ENCODE peak calls at places on chromosomes 16 and 17, in eight cellular contexts. One of them, this sample, is unnamed.

GRCh38 chr16:85888405-85889331 is 10.3 kb upstream of the IRF8 start:
- DNase-seq in DMS153: no peak
- DNase-seq in globus pallidus: no peak
- DNase-seq in retina: no peak
- DNase-seq in stimulated activated CD4-positive, alpha-beta T cell treated with anti-CD3 and anti-CD28 coated beads, Interleukin-2, amount 100 ng/mL, for 24 hours: no peak
- DNase-seq in ELR: peak
- DNase-seq in anterior cingulate cortex: no peak
- DNase-seq in neural progenitor cell: no peak
- DNase-seq in this sample: peak

GRCh38 chr17:68777856-68778694 is 176.9 kb upstream of the FAM20A start:
- DNase-seq in DMS153: peak
- DNase-seq in globus pallidus: no peak
- DNase-seq in retina: no peak
- DNase-seq in stimulated activated CD4-positive, alpha-beta T cell treated with anti-CD3 and anti-CD28 coated beads, Interleukin-2, amount 100 ng/mL, for 24 hours: no peak
- DNase-seq in ELR: no peak
- DNase-seq in anterior cingulate cortex: no peak
- DNase-seq in neural progenitor cell: no peak
- DNase-seq in this sample: no peak

GRCh38 chr16:51753382-51753781 is 602.3 kb upstream of the SALL1 start:
- DNase-seq in DMS153: no peak
- DNase-seq in globus pallidus: no peak
- DNase-seq in retina: peak
- DNase-seq in stimulated activated CD4-positive, alpha-beta T cell treated with anti-CD3 and anti-CD28 coated beads, Interleukin-2, amount 100 ng/mL, for 24 hours: no peak
- DNase-seq in ELR: no peak
- DNase-seq in anterior cingulate cortex: no peak
- DNase-seq in neural progenitor cell: no peak
- DNase-seq in this sample: no peak

GRCh38 chr16:73329363-73330306 is 281.7 kb upstream of the ZFHX3 start:
- DNase-seq in DMS153: peak
- DNase-seq in globus pallidus: peak
- DNase-seq in retina: peak
- DNase-seq in stimulated activated CD4-positive, alpha-beta T cell treated with anti-CD3 and anti-CD28 coated beads, Interleukin-2, amount 100 ng/mL, for 24 hours: no peak
- DNase-seq in ELR: no peak
- DNase-seq in anterior cingulate cortex: peak
- DNase-seq in neural progenitor cell: peak
- DNase-seq in this sample: no peak

GRCh38 chr17:1193300-1193699 is 13.5 kb upstream of the ABR start:
- DNase-seq in DMS153: no peak
- DNase-seq in globus pallidus: no peak
- DNase-seq in retina: no peak
- DNase-seq in stimulated activated CD4-positive, alpha-beta T cell treated with anti-CD3 and anti-CD28 coated beads, Interleukin-2, amount 100 ng/mL, for 24 hours: no peak
- DNase-seq in ELR: no peak
- DNase-seq in anterior cingulate cortex: no peak
- DNase-seq in neural progenitor cell: no peak
- DNase-seq in this sample: no peak

GRCh38 chr16:23908790-23909189 is 73.0 kb downstream of the PRKCB start:
- DNase-seq in DMS153: peak
- DNase-seq in globus pallidus: no peak
- DNase-seq in retina: no peak
- DNase-seq in stimulated activated CD4-positive, alpha-beta T cell treated with anti-CD3 and anti-CD28 coated beads, Interleukin-2, amount 100 ng/mL, for 24 hours: no peak
- DNase-seq in ELR: no peak
- DNase-seq in anterior cingulate cortex: no peak
- DNase-seq in neural progenitor cell: no peak
- DNase-seq in this sample: no peak

GRCh38 chr16:66924527-66925321 is 611 bp downstream of the RRAD start:
- DNase-seq in DMS153: no peak
- DNase-seq in globus pallidus: no peak
- DNase-seq in retina: peak
- DNase-seq in stimulated activated CD4-positive, alpha-beta T cell treated with anti-CD3 and anti-CD28 coated beads, Interleukin-2, amount 100 ng/mL, for 24 hours: peak
- DNase-seq in ELR: peak
- DNase-seq in anterior cingulate cortex: no peak
- DNase-seq in neural progenitor cell: peak
- DNase-seq in this sample: no peak

GRCh38 chr17:58006563-58006923 is 503 bp downstream of the SRSF1 start:
- DNase-seq in DMS153: peak
- DNase-seq in globus pallidus: peak
- DNase-seq in retina: peak
- DNase-seq in stimulated activated CD4-positive, alpha-beta T cell treated with anti-CD3 and anti-CD28 coated beads, Interleukin-2, amount 100 ng/mL, for 24 hours: peak
- DNase-seq in ELR: peak
- DNase-seq in anterior cingulate cortex: peak
- DNase-seq in neural progenitor cell: peak
- DNase-seq in this sample: peak

GRCh38 chr16:86722970-86723369 is 144.6 kb downstream of the FOXL1 start:
- DNase-seq in DMS153: no peak
- DNase-seq in globus pallidus: no peak
- DNase-seq in retina: no peak
- DNase-seq in stimulated activated CD4-positive, alpha-beta T cell treated with anti-CD3 and anti-CD28 coated beads, Interleukin-2, amount 100 ng/mL, for 24 hours: no peak
- DNase-seq in ELR: no peak
- DNase-seq in anterior cingulate cortex: no peak
- DNase-seq in neural progenitor cell: no peak
- DNase-seq in this sample: peak

GRCh38 chr17:1724351-1724868 is at the start of gene WDR81:
- DNase-seq in DMS153: no peak
- DNase-seq in globus pallidus: peak
- DNase-seq in retina: peak
- DNase-seq in stimulated activated CD4-positive, alpha-beta T cell treated with anti-CD3 and anti-CD28 coated beads, Interleukin-2, amount 100 ng/mL, for 24 hours: peak
- DNase-seq in ELR: peak
- DNase-seq in anterior cingulate cortex: peak
- DNase-seq in neural progenitor cell: peak
- DNase-seq in this sample: peak

GRCh38 chr17:58576679-58577367 is 62.4 kb upstream of the MTMR4 start:
- DNase-seq in DMS153: no peak
- DNase-seq in globus pallidus: no peak
- DNase-seq in retina: no peak
- DNase-seq in stimulated activated CD4-positive, alpha-beta T cell treated with anti-CD3 and anti-CD28 coated beads, Interleukin-2, amount 100 ng/mL, for 24 hours: no peak
- DNase-seq in ELR: peak
- DNase-seq in anterior cingulate cortex: no peak
- DNase-seq in neural progenitor cell: no peak
- DNase-seq in this sample: peak

GRCh38 chr16:57998992-57999365 is 1.5 kb downstream of the ZNF319 start:
- DNase-seq in DMS153: no peak
- DNase-seq in globus pallidus: no peak
- DNase-seq in retina: no peak
- DNase-seq in stimulated activated CD4-positive, alpha-beta T cell treated with anti-CD3 and anti-CD28 coated beads, Interleukin-2, amount 100 ng/mL, for 24 hours: no peak
- DNase-seq in ELR: no peak
- DNase-seq in anterior cingulate cortex: no peak
- DNase-seq in neural progenitor cell: no peak
- DNase-seq in this sample: no peak

GRCh38 chr16:56871172-56871593 is 6.2 kb downstream of the SLC12A3 start:
- DNase-seq in DMS153: no peak
- DNase-seq in globus pallidus: no peak
- DNase-seq in retina: no peak
- DNase-seq in stimulated activated CD4-positive, alpha-beta T cell treated with anti-CD3 and anti-CD28 coated beads, Interleukin-2, amount 100 ng/mL, for 24 hours: no peak
- DNase-seq in ELR: peak
- DNase-seq in anterior cingulate cortex: no peak
- DNase-seq in neural progenitor cell: no peak
- DNase-seq in this sample: peak

GRCh38 chr17:82806645-82807044 is 33.2 kb downstream of the ZNF750 start:
- DNase-seq in DMS153: no peak
- DNase-seq in globus pallidus: no peak
- DNase-seq in retina: no peak
- DNase-seq in stimulated activated CD4-positive, alpha-beta T cell treated with anti-CD3 and anti-CD28 coated beads, Interleukin-2, amount 100 ng/mL, for 24 hours: no peak
- DNase-seq in ELR: no peak
- DNase-seq in anterior cingulate cortex: no peak
- DNase-seq in neural progenitor cell: no peak
- DNase-seq in this sample: no peak

GRCh38 chr17:77356690-77357201 is 216.0 kb downstream of the SEC14L1 start:
- DNase-seq in DMS153: no peak
- DNase-seq in globus pallidus: no peak
- DNase-seq in retina: peak
- DNase-seq in stimulated activated CD4-positive, alpha-beta T cell treated with anti-CD3 and anti-CD28 coated beads, Interleukin-2, amount 100 ng/mL, for 24 hours: no peak
- DNase-seq in ELR: no peak
- DNase-seq in anterior cingulate cortex: no peak
- DNase-seq in neural progenitor cell: no peak
- DNase-seq in this sample: no peak

GRCh38 chr17:39199986-39200879 is at the start of gene RPL19:
- DNase-seq in DMS153: peak
- DNase-seq in globus pallidus: peak
- DNase-seq in retina: peak
- DNase-seq in stimulated activated CD4-positive, alpha-beta T cell treated with anti-CD3 and anti-CD28 coated beads, Interleukin-2, amount 100 ng/mL, for 24 hours: peak
- DNase-seq in ELR: peak
- DNase-seq in anterior cingulate cortex: peak
- DNase-seq in neural progenitor cell: peak
- DNase-seq in this sample: peak

GRCh38 chr16:84195201-84196093 is 4.5 kb downstream of the ADAD2 start:
- DNase-seq in DMS153: no peak
- DNase-seq in globus pallidus: no peak
- DNase-seq in retina: no peak
- DNase-seq in stimulated activated CD4-positive, alpha-beta T cell treated with anti-CD3 and anti-CD28 coated beads, Interleukin-2, amount 100 ng/mL, for 24 hours: no peak
- DNase-seq in ELR: no peak
- DNase-seq in anterior cingulate cortex: no peak
- DNase-seq in neural progenitor cell: no peak
- DNase-seq in this sample: no peak

GRCh38 chr17:15900871-15901270 is 44.1 kb upstream of the ADORA2B start:
- DNase-seq in DMS153: no peak
- DNase-seq in globus pallidus: no peak
- DNase-seq in retina: no peak
- DNase-seq in stimulated activated CD4-positive, alpha-beta T cell treated with anti-CD3 and anti-CD28 coated beads, Interleukin-2, amount 100 ng/mL, for 24 hours: no peak
- DNase-seq in ELR: no peak
- DNase-seq in anterior cingulate cortex: no peak
- DNase-seq in neural progenitor cell: no peak
- DNase-seq in this sample: no peak

GRCh38 chr17:2962236-2962635 is 101.2 kb downstream of the OR1D5 start:
- DNase-seq in DMS153: no peak
- DNase-seq in globus pallidus: no peak
- DNase-seq in retina: no peak
- DNase-seq in stimulated activated CD4-positive, alpha-beta T cell treated with anti-CD3 and anti-CD28 coated beads, Interleukin-2, amount 100 ng/mL, for 24 hours: no peak
- DNase-seq in ELR: no peak
- DNase-seq in anterior cingulate cortex: no peak
- DNase-seq in neural progenitor cell: no peak
- DNase-seq in this sample: no peak

GRCh38 chr17:69607162-69607834 is 192.8 kb downstream of the MAP2K6 start:
- DNase-seq in DMS153: peak
- DNase-seq in globus pallidus: peak
- DNase-seq in retina: peak
- DNase-seq in stimulated activated CD4-positive, alpha-beta T cell treated with anti-CD3 and anti-CD28 coated beads, Interleukin-2, amount 100 ng/mL, for 24 hours: peak
- DNase-seq in ELR: peak
- DNase-seq in anterior cingulate cortex: peak
- DNase-seq in neural progenitor cell: peak
- DNase-seq in this sample: peak

GRCh38 chr16:81997738-81998137 is 13.5 kb downstream of the SDR42E1 start:
- DNase-seq in DMS153: no peak
- DNase-seq in globus pallidus: no peak
- DNase-seq in retina: no peak
- DNase-seq in stimulated activated CD4-positive, alpha-beta T cell treated with anti-CD3 and anti-CD28 coated beads, Interleukin-2, amount 100 ng/mL, for 24 hours: no peak
- DNase-seq in ELR: peak
- DNase-seq in anterior cingulate cortex: no peak
- DNase-seq in neural progenitor cell: no peak
- DNase-seq in this sample: peak

This sample was measured in mammary epithelial cell.